ENCODE peak calls at places on chromosomes 6 and 20, in four cellular contexts. One of them, this sample, is unnamed.

GRCh38 chr6:148620579-148621298 is 126.1 kb upstream of the UST start:
- DNase-seq in H7: no peak
- DNase-seq in IMR-90: no peak
- DNase-seq in heart right ventricle: no peak
- DNase-seq in this sample: no peak

GRCh38 chr6:160278786-160279310 is 20.2 kb upstream of the SLC22A2 start:
- DNase-seq in H7: no peak
- DNase-seq in IMR-90: no peak
- DNase-seq in heart right ventricle: no peak
- DNase-seq in this sample: no peak

GRCh38 chr20:14612389-14612788 is 275.0 kb upstream of the FLRT3 start:
- DNase-seq in H7: no peak
- DNase-seq in IMR-90: peak; percentile 4
- DNase-seq in heart right ventricle: no peak
- DNase-seq in this sample: no peak

GRCh38 chr20:61812121-61812520 is 253.6 kb downstream of the TAF4 start:
- DNase-seq in H7: peak; percentile 57
- DNase-seq in IMR-90: no peak
- DNase-seq in heart right ventricle: no peak
- DNase-seq in this sample: no peak

GRCh38 chr6:169981051-169981450 is 229.6 kb downstream of the ERMARD start:
- DNase-seq in H7: no peak
- DNase-seq in IMR-90: no peak
- DNase-seq in heart right ventricle: no peak
- DNase-seq in this sample: no peak

GRCh38 chr20:58374906-58375760 is 13.9 kb upstream of the VAPB start:
- DNase-seq in H7: peak; percentile 56
- DNase-seq in IMR-90: peak; percentile 68
- DNase-seq in heart right ventricle: peak; percentile 15
- DNase-seq in this sample: no peak

GRCh38 chr20:53940883-53941546 is 129.4 kb downstream of the BCAS1 start:
- DNase-seq in H7: no peak
- DNase-seq in IMR-90: peak; percentile 94
- DNase-seq in heart right ventricle: peak; percentile 48
- DNase-seq in this sample: no peak

GRCh38 chr6:138293428-138293827 is 75.1 kb upstream of the PBOV1 start:
- DNase-seq in H7: no peak
- DNase-seq in IMR-90: no peak
- DNase-seq in heart right ventricle: no peak
- DNase-seq in this sample: no peak

GRCh38 chr20:12316794-12317193 is 399.1 kb downstream of the BTBD3 start:
- DNase-seq in H7: no peak
- DNase-seq in IMR-90: no peak
- DNase-seq in heart right ventricle: no peak
- DNase-seq in this sample: no peak

GRCh38 chr20:9807176-9807575 is 31.7 kb downstream of the PAK5 start:
- DNase-seq in H7: no peak
- DNase-seq in IMR-90: no peak
- DNase-seq in heart right ventricle: no peak
- DNase-seq in this sample: no peak

GRCh38 chr6:158047120-158047518 is 65.5 kb downstream of the SYNJ2 start:
- DNase-seq in H7: no peak
- DNase-seq in IMR-90: peak; percentile 59
- DNase-seq in heart right ventricle: no peak
- DNase-seq in this sample: no peak

GRCh38 chr6:71452709-71453108 is 164.1 kb downstream of the OGFRL1 start:
- DNase-seq in H7: no peak
- DNase-seq in IMR-90: no peak
- DNase-seq in heart right ventricle: no peak
- DNase-seq in this sample: no peak
- H3K4me3 ChIP-seq in H7: no peak overlapping the region
- H3K4me3 ChIP-seq in IMR-90: no peak overlapping the region
- H3K4me3 ChIP-seq in heart right ventricle: no peak overlapping the region
- H3K4me3 ChIP-seq in this sample: no peak overlapping the region

GRCh38 chr6:45387236-45387635 is 9.5 kb upstream of the SUPT3H start:
- DNase-seq in H7: no peak
- DNase-seq in IMR-90: peak; percentile 62
- DNase-seq in heart right ventricle: no peak
- DNase-seq in this sample: no peak
- H3K4me3 ChIP-seq in H7: no peak overlapping the region
- H3K4me3 ChIP-seq in IMR-90: no peak overlapping the region
- H3K4me3 ChIP-seq in heart right ventricle: no peak overlapping the region
- H3K4me3 ChIP-seq in this sample: no peak overlapping the region

GRCh38 chr6:11193434-11193833 is 39.0 kb downstream of the NEDD9 start:
- DNase-seq in H7: no peak
- DNase-seq in IMR-90: no peak
- DNase-seq in heart right ventricle: no peak
- DNase-seq in this sample: no peak

GRCh38 chr6:11192167-11192566 is 40.3 kb downstream of the NEDD9 start:
- DNase-seq in H7: no peak
- DNase-seq in IMR-90: no peak
- DNase-seq in heart right ventricle: no peak
- DNase-seq in this sample: no peak

GRCh38 chr6:11197175-11197535 is 35.3 kb downstream of the NEDD9 start:
- DNase-seq in H7: no peak
- DNase-seq in IMR-90: peak; percentile 88
- DNase-seq in heart right ventricle: no peak
- DNase-seq in this sample: no peak

GRCh38 chr6:11196511-11197174 is 35.8 kb downstream of the NEDD9 start:
- DNase-seq in H7: no peak
- DNase-seq in IMR-90: peak; percentile 85
- DNase-seq in heart right ventricle: no peak
- DNase-seq in this sample: no peak

GRCh38 chr6:11194399-11195274 is 37.8 kb downstream of the NEDD9 start:
- DNase-seq in H7: no peak
- DNase-seq in IMR-90: peak; percentile 59
- DNase-seq in heart right ventricle: no peak
- DNase-seq in this sample: no peak
- H3K4me3 ChIP-seq in H7: no peak overlapping the region
- H3K4me3 ChIP-seq in IMR-90: no peak overlapping the region
- H3K4me3 ChIP-seq in heart right ventricle: no peak overlapping the region
- H3K4me3 ChIP-seq in this sample: no peak overlapping the region

GRCh38 chr20:23047001-23047737 is 2.3 kb downstream of the THBD start:
- DNase-seq in H7: no peak
- DNase-seq in IMR-90: no peak
- DNase-seq in heart right ventricle: no peak
- DNase-seq in this sample: no peak
- H3K4me3 ChIP-seq in H7: no peak overlapping the region
- H3K4me3 ChIP-seq in IMR-90: no peak overlapping the region
- H3K4me3 ChIP-seq in heart right ventricle: peak overlapping the region; percentile 70
- H3K4me3 ChIP-seq in this sample: peak overlapping the region; percentile 53

DNA sequence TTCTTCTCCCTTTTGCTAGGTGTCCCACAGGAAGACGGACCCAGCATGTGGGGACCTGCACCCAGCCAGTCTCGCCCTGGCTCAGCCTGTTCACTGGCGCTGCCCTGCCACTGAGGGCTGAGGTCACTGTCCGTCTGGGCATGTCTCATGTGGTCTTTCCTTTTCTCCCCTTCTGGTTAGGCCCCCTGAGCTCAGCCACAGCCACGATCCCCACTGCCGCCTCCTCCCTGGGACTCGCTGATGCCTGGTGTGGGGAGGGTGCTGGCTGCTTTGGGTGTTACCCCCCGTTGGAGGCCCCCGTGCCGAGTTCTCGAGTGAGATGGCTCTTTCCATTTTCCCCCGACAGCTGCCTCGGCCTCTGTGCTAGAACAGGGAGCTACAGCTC is 14.8 kb upstream of the TCFL5 start:
- DNase-seq in H7: peak; percentile 49
- DNase-seq in IMR-90: no peak
- DNase-seq in heart right ventricle: no peak
- DNase-seq in this sample: no peak
- H3K4me3 ChIP-seq in H7: no peak overlapping the region
- H3K4me3 ChIP-seq in IMR-90: no peak overlapping the region
- H3K4me3 ChIP-seq in heart right ventricle: peak overlapping the region; percentile 28
- H3K4me3 ChIP-seq in this sample: no peak overlapping the region

DNA sequence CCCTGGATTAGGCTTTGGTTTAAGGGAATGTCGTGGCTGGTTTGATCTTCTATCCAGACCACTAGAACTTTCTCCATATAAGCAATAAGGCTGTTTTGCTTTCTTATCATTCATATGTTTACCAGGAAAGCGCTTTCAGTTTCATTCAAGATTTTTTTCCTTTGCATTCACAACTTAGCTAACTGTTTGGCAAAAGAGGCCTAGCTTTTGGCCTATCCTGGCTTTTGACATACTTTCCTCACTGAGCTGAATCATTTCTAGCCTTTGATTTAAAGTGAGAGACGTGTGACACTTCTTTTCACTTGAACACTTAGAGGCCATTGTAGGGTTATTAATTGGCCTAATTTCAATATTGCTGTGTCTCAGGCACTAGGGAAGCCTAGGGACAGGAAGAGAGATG is 1.7 kb upstream of the FAM50B start:
- DNase-seq in H7: no peak
- DNase-seq in IMR-90: peak; percentile 36
- DNase-seq in heart right ventricle: no peak
- DNase-seq in this sample: no peak
- H3K4me3 ChIP-seq in H7: no peak overlapping the region
- H3K4me3 ChIP-seq in IMR-90: no peak overlapping the region
- H3K4me3 ChIP-seq in heart right ventricle: no peak overlapping the region
- H3K4me3 ChIP-seq in this sample: no peak overlapping the region

This sample was measured in upper lobe of left lung.